ENCODE peak calls at places on chromosomes 13 and 19, in six cellular contexts. P is cardiac muscle cell, B is AG10803, Z is IMR-90, N is psoas muscle, O is fibroblast of lung. Y is an unnamed sample.

GRCh38 chr19:35030257-35031071 is at the start of gene SCN1B:
- DNase-seq in B (peak), N (peak), P (peak), O (peak), Z (peak), Y (peak)

GRCh38 chr13:30376426-30377311 is 45.6 kb upstream of the UBE2L5 start:
- DNase-seq in Z (no peak), P (no peak), N (no peak), B (no peak), O (no peak), Y (no peak)

GRCh38 chr13:24218977-24219376 is 58.5 kb downstream of the SPATA13 start:
- DNase-seq in N (no peak), O (no peak), P (peak), B (peak), Z (no peak), Y (no peak)

GRCh38 chr13:30373727-30374126 is 48.6 kb upstream of the UBE2L5 start:
- DNase-seq in Z (no peak), B (no peak), P (no peak), O (no peak), N (no peak), Y (no peak)

GRCh38 chr19:51139299-51140018 is 2.6 kb upstream of the SIGLEC7 start:
- DNase-seq in N (no peak), P (no peak), O (no peak), B (no peak), Z (no peak), Y (no peak)

GRCh38 chr13:43303040-43303729 is 279.8 kb downstream of the DNAJC15 start:
- DNase-seq in Z (peak), N (peak), O (peak), P (peak), B (peak), Y (peak)

GRCh38 chr13:101384929-101385328 is 31.4 kb downstream of the NALCN start:
- DNase-seq in Z (no peak), N (no peak), B (no peak), P (no peak), O (no peak), Y (no peak)

GRCh38 chr19:13366529-13367143 is 139.6 kb downstream of the CACNA1A start:
- DNase-seq in P (peak), O (peak), N (no peak), Z (peak), B (peak), Y (peak)

GRCh38 chr13:111912453-111912866 is 154.5 kb upstream of the SOX1 start:
- DNase-seq in N (no peak), O (no peak), Z (no peak), B (no peak), P (no peak), Y (no peak)

GRCh38 chr13:113567681-113568080 is 16.9 kb upstream of the TFDP1 start:
- DNase-seq in N (peak), P (no peak), Z (no peak), O (no peak), B (no peak), Y (no peak)

GRCh38 chr19:10086032-10086903 is at the start of gene SHFL:
- DNase-seq in O (peak), P (peak), B (peak), Z (peak), N (peak), Y (peak)

GRCh38 chr19:1482361-1483066 is 3.5 kb upstream of the C19orf25 start:
- DNase-seq in O (no peak), P (no peak), N (peak), Z (no peak), B (no peak), Y (no peak)

GRCh38 chr19:32483574-32483973 is 78.0 kb downstream of the DPY19L3 start:
- DNase-seq in B (no peak), P (no peak), Z (no peak), N (no peak), O (no peak), Y (no peak)

GRCh38 chr13:72652681-72653080 is 74.7 kb downstream of the MZT1 start:
- DNase-seq in B (no peak), Z (no peak), N (no peak), O (no peak), P (peak), Y (no peak)

GRCh38 chr19:42143341-42144234 is 11.3 kb upstream of the POU2F2 start:
- DNase-seq in P (peak), N (no peak), B (no peak), O (peak), Z (peak), Y (no peak)

GRCh38 chr19:3949997-3950859 is 17.4 kb downstream of the NMRK2 start:
- DNase-seq in Z (no peak), P (no peak), N (no peak), B (no peak), O (no peak), Y (no peak)

GRCh38 chr13:112842343-112842856 is 126.6 kb upstream of the MCF2L start:
- DNase-seq in O (no peak), P (peak), B (no peak), N (peak), Z (no peak), Y (no peak)

GRCh38 chr19:55681131-55682087 is 6.4 kb downstream of the EPN1 start:
- DNase-seq in N (no peak), Z (peak), P (no peak), B (peak), O (peak), Y (peak)

GRCh38 chr19:55535579-55536350 is 1.2 kb downstream of the SBK2 start:
- DNase-seq in N (no peak), Z (no peak), B (no peak), O (no peak), P (no peak), Y (no peak)

GRCh38 chr13:51158365-51158764 is 47.3 kb upstream of the C13orf42 start:
- DNase-seq in N (no peak), B (no peak), O (no peak), Z (no peak), P (no peak), Y (no peak)

GRCh38 chr19:35845215-35846037 is 6.9 kb downstream of the NPHS1 start:
- DNase-seq in P (no peak), O (no peak), N (no peak), B (no peak), Z (no peak), Y (no peak)

GRCh38 chr13:61247149-61247936 is 168.3 kb downstream of the PCDH20 start:
- DNase-seq in P (no peak), O (no peak), Z (no peak), B (no peak), N (no peak), Y (no peak)

GRCh38 chr13:92768592-92768991 is 458.0 kb upstream of the GPC6 start:
- DNase-seq in P (no peak), O (no peak), B (no peak), N (no peak), Z (no peak), Y (no peak)

GRCh38 chr13:110334841-110335490 is 27.9 kb downstream of the COL4A2 start:
- DNase-seq in P (no peak), O (no peak), Z (no peak), N (no peak), B (no peak), Y (no peak)

GRCh38 chr13:33353646-33354045 is 68.1 kb upstream of the STARD13 start:
- DNase-seq in B (no peak), Z (no peak), P (no peak), O (no peak), N (no peak), Y (no peak)
- TF ChIP-seq CTCF in B (no peak), Z (no peak), P (no peak), O (no peak), N (no peak), Y (no peak)

DNA sequence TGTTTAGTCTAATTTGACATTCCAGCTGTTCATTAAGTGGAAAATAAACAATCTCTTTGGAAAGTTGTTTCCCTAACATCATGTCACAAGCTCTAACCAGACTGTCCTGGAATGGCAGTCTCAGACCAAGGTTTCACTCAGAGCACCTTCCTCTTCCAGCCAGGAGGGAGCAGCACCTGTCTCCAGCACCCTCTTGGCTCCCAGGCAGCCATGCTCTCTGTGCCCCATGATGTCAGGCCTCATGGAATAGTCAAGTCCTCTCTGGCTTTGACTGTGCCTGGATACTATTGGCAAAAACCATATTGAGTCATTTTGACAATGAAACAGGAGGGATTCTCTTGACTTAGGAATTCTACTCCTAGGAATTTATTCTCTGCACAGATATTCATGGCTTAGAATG is 171.4 kb downstream of the OXGR1 start:
- DNase-seq in P (peak), Z (no peak), O (peak), N (no peak), B (no peak), Y (no peak)
- TF ChIP-seq CTCF in P (peak), Z (no peak), O (no peak), N (no peak), B (peak), Y (no peak)

GRCh38 chr19:16199275-16199932 is 1.7 kb downstream of the AP1M1 start:
- DNase-seq in B (no peak), Z (no peak), N (no peak), O (no peak), P (no peak), Y (no peak)
- TF ChIP-seq CTCF in B (no peak), Z (no peak), N (no peak), O (no peak), P (no peak), Y (no peak)

DNA sequence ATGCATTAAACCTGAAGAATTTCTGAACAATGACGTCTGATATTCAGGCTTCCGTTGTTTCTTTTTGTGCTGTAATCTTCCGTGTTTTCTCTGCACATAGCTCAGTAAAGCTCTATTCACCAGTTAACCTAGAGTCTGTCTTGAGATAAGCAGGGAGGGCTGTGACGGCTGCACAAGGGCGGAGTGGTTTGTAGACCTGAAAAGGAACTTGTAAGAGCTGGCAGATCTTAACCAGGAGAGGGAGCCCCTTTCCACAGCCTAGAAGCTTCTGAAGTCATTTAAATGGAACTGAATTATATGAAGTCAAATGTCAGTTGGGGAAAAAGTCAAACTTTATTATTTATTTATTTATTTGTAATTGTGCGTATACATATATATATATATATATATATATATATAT is 27.5 kb downstream of the DPRX start:
- DNase-seq in N (no peak), Z (no peak), O (no peak), P (peak), B (no peak), Y (no peak)
- TF ChIP-seq CTCF in N (peak), Z (no peak), O (no peak), P (no peak), B (no peak), Y (peak)

Y was measured in HFFc6.